ENCODE peak calls at places on chromosomes 6 and 20, in seven cellular contexts. O is HEK293T, Z is naive B cell, B is mesothelial cell of epicardium, Y is T-helper 1 cell, X is left cardiac atrium, S is NCI-H524 treated with DMSO at 0.1 percent for 48 hours. D is an unnamed sample.

GRCh38 chr6:106739387-106739786 is 110.0 kb downstream of the QRSL1 start:
- DNase-seq in O (no peak), Z (peak; percentile 18), B (no peak), Y (no peak), X (peak; percentile 43), S (no peak), D (no peak)

GRCh38 chr20:19047040-19047950 is 165.1 kb upstream of the SLC24A3 start:
- DNase-seq in O (no peak), Z (no peak), B (no peak), Y (no peak), X (peak; percentile 59), S (no peak), D (no peak)

GRCh38 chr6:35018746-35019145 is 122.4 kb downstream of the TCP11 start:
- DNase-seq in O (no peak), Z (no peak), B (no peak), Y (no peak), X (no peak), S (no peak), D (no peak)

GRCh38 chr6:165652766-165653165 is 10.3 kb downstream of the PDE10A start:
- DNase-seq in O (no peak), Z (no peak), B (no peak), Y (no peak), X (no peak), S (no peak), D (no peak)

GRCh38 chr6:116012966-116013365 is 47.7 kb downstream of the FRK start:
- DNase-seq in O (no peak), Z (no peak), B (no peak), Y (no peak), X (no peak), S (no peak), D (no peak)

GRCh38 chr6:154414021-154414813 is 57.6 kb upstream of the IPCEF1 start:
- DNase-seq in O (no peak), Z (no peak), B (no peak), Y (no peak), X (no peak), S (peak; percentile 23), D (no peak)

GRCh38 chr20:24773751-24774201 is 175.3 kb upstream of the CST7 start:
- DNase-seq in O (no peak), Z (no peak), B (no peak), Y (no peak), X (no peak), S (no peak), D (no peak)

GRCh38 chr20:19275630-19276071 is 63.2 kb downstream of the SLC24A3 start:
- DNase-seq in O (no peak), Z (no peak), B (no peak), Y (no peak), X (peak; percentile 77), S (no peak), D (no peak)

GRCh38 chr20:1423625-1424106 is 30.8 kb upstream of the FKBP1A start:
- DNase-seq in O (peak; percentile 49), Z (no peak), B (no peak), Y (no peak), X (no peak), S (peak; percentile 17), D (no peak)

GRCh38 chr20:2093883-2094282 is 7.7 kb upstream of the STK35 start:
- DNase-seq in O (no peak), Z (no peak), B (no peak), Y (no peak), X (no peak), S (no peak), D (no peak)

GRCh38 chr20:40442181-40442963 is 246.7 kb downstream of the MAFB start:
- DNase-seq in O (peak; percentile 14), Z (no peak), B (no peak), Y (no peak), X (no peak), S (no peak), D (no peak)

GRCh38 chr6:53813096-53813495 is 18.3 kb downstream of the LRRC1 start:
- DNase-seq in O (no peak), Z (no peak), B (no peak), Y (no peak), X (no peak), S (no peak), D (no peak)

GRCh38 chr6:81613606-81614005 is 138.9 kb downstream of the TENT5A start:
- DNase-seq in O (no peak), Z (no peak), B (no peak), Y (no peak), X (no peak), S (no peak), D (no peak)

GRCh38 chr6:53654745-53655240 is 10.8 kb downstream of the KLHL31 start:
- DNase-seq in O (no peak), Z (no peak), B (no peak), Y (no peak), X (no peak), S (no peak), D (no peak)

GRCh38 chr6:5666695-5667094 is 340.0 kb downstream of the NRN1 start:
- DNase-seq in O (no peak), Z (no peak), B (no peak), Y (no peak), X (no peak), S (no peak), D (no peak)

GRCh38 chr20:57882451-57883161 is 172.8 kb upstream of the PMEPA1 start:
- DNase-seq in O (no peak), Z (no peak), B (no peak), Y (no peak), X (no peak), S (no peak), D (no peak)

GRCh38 chr6:130303436-130303835 is 62.4 kb upstream of the TMEM200A start:
- DNase-seq in O (no peak), Z (no peak), B (no peak), Y (no peak), X (no peak), S (no peak), D (no peak)

GRCh38 chr6:161079566-161080262 is 88.1 kb downstream of the MAP3K4 start:
- DNase-seq in O (no peak), Z (no peak), B (no peak), Y (no peak), X (peak; percentile 33), S (no peak), D (no peak)